ENCODE peak calls at places on chromosome 14, in four cellular contexts. B is K562, O is H1, Z is A549. Y is an unnamed sample.

GRCh38 chr14:76267322-76268012 is 108.5 kb upstream of the ESRRB start:
- DNase-seq in B (no peak), O (peak; percentile 84), Z (no peak), Y (no peak)

GRCh38 chr14:32361674-32362073 is 32.6 kb downstream of the AKAP6 start:
- DNase-seq in B (no peak), O (no peak), Z (no peak), Y (no peak)

GRCh38 chr14:36942522-36943245 is 229.7 kb downstream of the SLC25A21 start:
- DNase-seq in B (no peak), O (no peak), Z (peak; percentile 14), Y (no peak)

GRCh38 chr14:69989622-69990021 is 110.4 kb downstream of the SMOC1 start:
- DNase-seq in B (no peak), O (no peak), Z (no peak), Y (no peak)

GRCh38 chr14:51873221-51873893 is 12.9 kb downstream of the GNG2 start:
- DNase-seq in B (no peak), O (no peak), Z (peak; percentile 86), Y (no peak)

GRCh38 chr14:81246561-81247270 is 26.0 kb upstream of the GTF2A1 start:
- DNase-seq in B (no peak), O (no peak), Z (no peak), Y (no peak)

GRCh38 chr14:28656704-28657255 is 109.8 kb upstream of the FOXG1 start:
- DNase-seq in B (no peak), O (no peak), Z (no peak), Y (no peak)

GRCh38 chr14:62162998-62163589 is 400.9 kb downstream of the SNAPC1 start:
- DNase-seq in B (peak; percentile 6), O (no peak), Z (peak; percentile 35), Y (no peak)

GRCh38 chr14:83611906-83612305 is 1918.0 kb upstream of the FLRT2 start:
- DNase-seq in B (no peak), O (no peak), Z (no peak), Y (no peak)

GRCh38 chr14:90381011-90381790 is 15.6 kb upstream of the CALM1 start:
- DNase-seq in B (no peak), O (no peak), Z (no peak), Y (no peak)

GRCh38 chr14:103512701-103513611 is 9.7 kb downstream of the CKB start:
- DNase-seq in B (no peak), O (no peak), Z (no peak), Y (peak; percentile 81)

GRCh38 chr14:66288511-66288910 is 197.7 kb upstream of the CCDC196 start:
- DNase-seq in B (no peak), O (no peak), Z (no peak), Y (no peak)

GRCh38 chr14:77590845-77591506 is 25.5 kb downstream of the SPTLC2 start:
- DNase-seq in B (no peak), O (no peak), Z (no peak), Y (no peak)

GRCh38 chr14:99075771-99076370 is 196.1 kb downstream of the BCL11B start:
- DNase-seq in B (no peak), O (peak; percentile 27), Z (no peak), Y (no peak)

GRCh38 chr14:52267501-52268190 is at the start of gene PTGDR:
- DNase-seq in B (no peak), O (peak; percentile 80), Z (no peak), Y (no peak)

GRCh38 chr14:20855652-20856291 is 35.4 kb upstream of the RNASE3 start:
- DNase-seq in B (peak; percentile 48), O (peak; percentile 66), Z (peak; percentile 83), Y (no peak)

GRCh38 chr14:22770481-22771187 is 4.1 kb downstream of the OXA1L start:
- DNase-seq in B (no peak), O (no peak), Z (no peak), Y (no peak)

GRCh38 chr14:81200041-81200440 is 20.7 kb downstream of the GTF2A1 start:
- DNase-seq in B (no peak), O (no peak), Z (no peak), Y (no peak)

GRCh38 chr14:76917158-76917596 is 91.0 kb downstream of the LRRC74A start:
- DNase-seq in B (peak; percentile 56), O (peak; percentile 83), Z (peak; percentile 88), Y (no peak)

GRCh38 chr14:55122441-55122986 is 6.5 kb upstream of the LGALS3 start:
- DNase-seq in B (peak; percentile 64), O (no peak), Z (no peak), Y (peak; percentile 88)

GRCh38 chr14:71529855-71530254 is 402.4 kb upstream of the RGS6 start:
- DNase-seq in B (no peak), O (no peak), Z (no peak), Y (no peak)

GRCh38 chr14:76827696-76828301 is 1.6 kb downstream of the LRRC74A start:
- DNase-seq in B (no peak), O (no peak), Z (no peak), Y (no peak)

GRCh38 chr14:60775296-60775695 is 40.7 kb downstream of the MNAT1 start:
- DNase-seq in B (no peak), O (no peak), Z (no peak), Y (no peak)

GRCh38 chr14:60003991-60004390 is 84.0 kb downstream of the LRRC9 start:
- DNase-seq in B (no peak), O (no peak), Z (no peak), Y (no peak)

GRCh38 chr14:31834616-31835015 is 242.5 kb upstream of the ARHGAP5 start:
- DNase-seq in B (no peak), O (no peak), Z (peak; percentile 3), Y (no peak)

GRCh38 chr14:76516884-76517283 is 140.9 kb downstream of the ESRRB start:
- DNase-seq in B (no peak), O (no peak), Z (no peak), Y (no peak)

GRCh38 chr14:101120636-101121398 is 217.3 kb upstream of the RTL1 start:
- DNase-seq in B (no peak), O (peak; percentile 35), Z (no peak), Y (peak; percentile 60)
- H3K27ac ChIP-seq in B (no peak overlapping the region), O (no peak overlapping the region), Z (no peak overlapping the region), Y (no peak overlapping the region)

GRCh38 chr14:50821471-50822464 is 9.2 kb downstream of the NIN start:
- DNase-seq in B (no peak), O (no peak), Z (no peak), Y (no peak)
- TF ChIP-seq EP300 in B (no peak), O (no peak), Z (no peak), Y (no peak)

GRCh38 chr14:95577875-95578274 is 43.0 kb downstream of the GLRX5 start:
- DNase-seq in B (no peak), O (no peak), Z (no peak), Y (no peak)

GRCh38 chr14:95575820-95576473 is 41.1 kb downstream of the GLRX5 start:
- DNase-seq in B (no peak), O (no peak), Z (no peak), Y (no peak)

GRCh38 chr14:95577067-95577800 is 42.4 kb downstream of the GLRX5 start:
- DNase-seq in B (no peak), O (no peak), Z (no peak), Y (no peak)

DNA sequence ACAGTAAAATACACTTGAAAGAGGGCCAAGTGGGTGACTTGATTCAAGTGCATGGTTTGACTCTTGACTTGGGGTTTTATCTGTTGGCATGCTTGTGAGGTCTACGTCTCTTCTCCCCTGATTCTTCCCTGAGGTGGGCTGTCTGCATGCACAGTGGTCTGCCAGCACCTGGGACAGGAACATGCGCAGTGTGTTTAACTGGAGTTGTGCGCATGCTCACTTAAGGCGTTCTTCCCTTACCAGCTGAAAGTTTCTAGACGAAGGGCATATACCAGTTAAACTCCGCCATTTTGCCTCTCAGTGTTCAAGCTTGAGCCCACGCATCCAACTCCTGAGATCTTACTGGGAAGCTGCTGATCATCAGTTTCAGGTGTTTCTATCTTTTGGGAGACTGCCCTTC is 38.5 kb downstream of the GLRX5 start:
- DNase-seq in B (no peak), O (no peak), Z (no peak), Y (no peak)
- H3K27ac ChIP-seq in B (no peak overlapping the region), O (no peak overlapping the region), Z (no peak overlapping the region), Y (no peak overlapping the region)

DNA sequence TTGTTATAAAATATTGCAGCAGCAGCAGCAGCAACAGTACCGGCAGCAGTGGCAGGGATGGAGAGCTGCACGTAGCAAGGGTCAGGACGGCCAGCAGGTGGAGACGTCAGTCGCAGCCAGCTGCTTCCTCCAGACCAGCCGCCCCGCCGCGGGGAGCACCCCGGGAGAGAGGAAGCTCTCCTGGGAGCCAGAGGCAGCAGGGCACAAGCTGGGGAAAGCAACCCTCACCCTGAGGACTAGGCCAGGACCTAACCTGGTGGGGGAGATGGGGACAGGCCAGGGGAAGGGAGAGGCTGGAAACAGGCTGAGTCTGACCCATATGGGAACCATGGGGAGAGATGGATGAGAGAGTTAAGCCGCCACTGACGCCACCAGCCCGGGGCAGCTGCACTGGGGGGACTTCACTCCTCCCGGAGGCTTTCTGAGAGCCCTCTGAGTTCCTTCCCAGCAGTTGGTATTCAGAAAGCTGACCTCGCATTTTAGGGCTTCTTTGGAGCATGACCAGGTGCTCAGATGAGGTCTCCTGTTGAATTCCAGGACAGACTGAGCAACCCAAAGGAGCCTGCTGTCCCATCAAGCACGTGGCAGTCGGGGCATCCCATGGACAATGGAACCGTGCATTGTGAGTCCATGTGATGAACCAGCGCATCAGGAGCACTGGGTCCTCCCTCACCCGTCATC is 56.3 kb downstream of the SPTB start:
- DNase-seq in B (peak; percentile 69), O (peak; percentile 86), Z (peak; percentile 78), Y (no peak)
- TF ChIP-seq EP300 in B (no peak), O (no peak), Z (no peak), Y (no peak)

GRCh38 chr14:105440554-105440900 is 20.9 kb downstream of the MTA1 start:
- DNase-seq in B (no peak), O (no peak), Z (no peak), Y (no peak)
- H3K27ac ChIP-seq in B (no peak overlapping the region), O (no peak overlapping the region), Z (no peak overlapping the region), Y (no peak overlapping the region)

GRCh38 chr14:102442241-102443211 is 67.0 kb downstream of the ANKRD9 start:
- DNase-seq in B (no peak), O (no peak), Z (no peak), Y (no peak)
- TF ChIP-seq EP300 in B (no peak), O (no peak), Z (no peak), Y (no peak)

GRCh38 chr14:96104469-96105057 is 65.4 kb downstream of the C14orf132 start:
- DNase-seq in B (no peak), O (no peak), Z (peak; percentile 95), Y (peak; percentile 93)

GRCh38 chr14:96103560-96104460 is 64.6 kb downstream of the C14orf132 start:
- DNase-seq in B (no peak), O (no peak), Z (no peak), Y (peak; percentile 55)

GRCh38 chr14:96105089-96105920 is 66.1 kb downstream of the C14orf132 start:
- DNase-seq in B (no peak), O (no peak), Z (no peak), Y (peak; percentile 75)

GRCh38 chr14:96106891-96107290 is 67.7 kb downstream of the C14orf132 start:
- DNase-seq in B (no peak), O (no peak), Z (no peak), Y (peak; percentile 55)

GRCh38 chr14:96105921-96106441 is 66.8 kb downstream of the C14orf132 start:
- DNase-seq in B (no peak), O (no peak), Z (no peak), Y (peak; percentile 90)
- H3K27ac ChIP-seq in B (no peak overlapping the region), O (no peak overlapping the region), Z (peak overlapping the region; percentile 89), Y (peak overlapping the region; percentile 79)

GRCh38 chr14:89303452-89304435 is 113.3 kb downstream of the FOXN3 start:
- DNase-seq in B (no peak), O (no peak), Z (no peak), Y (no peak)
- TF ChIP-seq EP300 in B (no peak), O (no peak), Z (no peak), Y (no peak)